ENCODE peak calls at places on chromosomes 13 and 19, in five cellular contexts. V, H, Z, T and D are unnamed samples.
A peak's percentile ranks its signal among the peaks of the same experiment; 100 is the strongest.

GRCh38 chr13:49218493-49219051 is 1.6 kb upstream of the MLNR start:
- DNase-seq in V (no peak), H (no peak), Z (no peak), T (no peak), D (no peak)

GRCh38 chr13:30757026-30757425 is 21.7 kb downstream of the ALOX5AP start:
- DNase-seq in V (no peak), H (no peak), Z (no peak), T (peak; percentile 46), D (no peak)

GRCh38 chr13:46598820-46599180 is 45.8 kb downstream of the LRCH1 start:
- DNase-seq in V (no peak), H (no peak), Z (no peak), T (no peak), D (no peak)

GRCh38 chr13:95355491-95355890 is 54.2 kb upstream of the ABCC4 start:
- DNase-seq in V (no peak), H (no peak), Z (no peak), T (no peak), D (no peak)

GRCh38 chr13:48505597-48506091 is 27.2 kb downstream of the RCBTB2 start:
- DNase-seq in V (no peak), H (peak; percentile 93), Z (no peak), T (no peak), D (no peak)

GRCh38 chr19:6887326-6887725 is at the start of gene ADGRE1:
- DNase-seq in V (no peak), H (no peak), Z (no peak), T (no peak), D (no peak)

GRCh38 chr19:756232-756631 is 5.3 kb downstream of the MISP start:
- DNase-seq in V (peak; percentile 54), H (no peak), Z (peak; percentile 82), T (peak; percentile 67), D (peak; percentile 72)

GRCh38 chr19:35351441-35352176 is 3.9 kb downstream of the FFAR1 start:
- DNase-seq in V (no peak), H (no peak), Z (no peak), T (no peak), D (no peak)

GRCh38 chr19:23822735-23823134 is 64.0 kb upstream of the ZNF681 start:
- DNase-seq in V (no peak), H (no peak), Z (no peak), T (no peak), D (no peak)

GRCh38 chr13:83798731-83799130 is 83.5 kb downstream of the SLITRK1 start:
- DNase-seq in V (no peak), H (no peak), Z (no peak), T (no peak), D (no peak)

GRCh38 chr13:51475727-51476521 is 23.1 kb upstream of the INTS6 start:
- DNase-seq in V (no peak), H (no peak), Z (no peak), T (no peak), D (no peak)

GRCh38 chr13:51524846-51525566 is 59.3 kb upstream of the WDFY2 start:
- DNase-seq in V (no peak), H (no peak), Z (no peak), T (no peak), D (no peak)

GRCh38 chr19:1254530-1255185 is 6.3 kb downstream of the MIDN start:
- DNase-seq in V (no peak), H (no peak), Z (no peak), T (no peak), D (no peak)

GRCh38 chr13:59901191-59901590 is 262.5 kb downstream of the DIAPH3 start:
- DNase-seq in V (no peak), H (no peak), Z (no peak), T (no peak), D (no peak)

GRCh38 chr13:40673061-40673397 is 6.6 kb upstream of the FOXO1 start:
- DNase-seq in V (no peak), H (no peak), Z (no peak), T (no peak), D (no peak)

GRCh38 chr19:2661615-2662014 is 40.9 kb downstream of the GNG7 start:
- DNase-seq in V (no peak), H (no peak), Z (no peak), T (no peak), D (no peak)

GRCh38 chr19:21498651-21499050 is 6.8 kb upstream of the ZNF429 start:
- DNase-seq in V (no peak), H (no peak), Z (no peak), T (no peak), D (no peak)

GRCh38 chr19:492091-492531 is 4.2 kb upstream of the MADCAM1 start:
- DNase-seq in V (no peak), H (no peak), Z (no peak), T (peak; percentile 69), D (peak; percentile 71)

GRCh38 chr13:32538234-32538620 is 368 bp downstream of the N4BP2L2 start:
- DNase-seq in V (peak; percentile 8), H (no peak), Z (peak; percentile 76), T (peak; percentile 45), D (no peak)

GRCh38 chr13:59823495-59823894 is 340.2 kb downstream of the DIAPH3 start:
- DNase-seq in V (no peak), H (no peak), Z (no peak), T (no peak), D (no peak)

GRCh38 chr13:30963794-30964193 is 31.3 kb downstream of the TEX26 start:
- DNase-seq in V (no peak), H (no peak), Z (no peak), T (no peak), D (no peak)

GRCh38 chr13:59345316-59345715 is 818.4 kb downstream of the DIAPH3 start:
- DNase-seq in V (no peak), H (no peak), Z (no peak), T (no peak), D (no peak)

GRCh38 chr13:110366733-110367132 is 59.6 kb downstream of the COL4A2 start:
- DNase-seq in V (no peak), H (no peak), Z (no peak), T (no peak), D (no peak)

GRCh38 chr19:10230155-10230903 is 802 bp downstream of the S1PR2 start:
- DNase-seq in V (no peak), H (no peak), Z (no peak), T (peak; percentile 83), D (peak; percentile 71)

GRCh38 chr13:66543780-66544179 is 686.4 kb downstream of the PCDH9 start:
- DNase-seq in V (no peak), H (no peak), Z (no peak), T (no peak), D (no peak)

GRCh38 chr13:66547685-66548084 is 682.5 kb downstream of the PCDH9 start:
- DNase-seq in V (no peak), H (no peak), Z (no peak), T (no peak), D (no peak)

GRCh38 chr13:66546534-66547379 is 683.4 kb downstream of the PCDH9 start:
- DNase-seq in V (no peak), H (no peak), Z (no peak), T (no peak), D (no peak)
- TF ChIP-seq EP300 in V (no peak), H (no peak), Z (no peak), T (no peak), D (no peak)

DNA sequence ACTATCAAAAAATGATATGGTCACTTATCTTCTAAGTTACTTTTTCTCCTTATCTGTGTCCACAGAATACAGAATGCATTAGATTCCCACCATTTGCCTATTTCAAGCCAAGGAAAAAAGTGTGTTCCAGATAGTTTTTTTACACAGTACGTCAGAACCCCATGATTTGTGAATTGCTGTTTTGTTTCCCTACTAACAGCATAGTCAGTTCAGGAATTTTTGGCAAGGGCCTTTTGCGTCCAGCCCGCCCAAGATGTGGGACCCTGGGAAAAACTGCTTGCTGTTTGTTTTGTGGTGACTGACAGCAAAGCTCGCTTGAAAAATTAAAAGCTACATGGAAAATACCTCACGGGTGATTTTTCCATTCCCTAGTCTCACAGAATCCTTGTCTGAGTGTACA is 20.4 kb upstream of the FAM216B start:
- DNase-seq in V (no peak), H (no peak), Z (no peak), T (no peak), D (no peak)
- TF ChIP-seq SMC3 in V (no peak), H (no peak), Z (no peak), T (no peak), D (no peak)

GRCh38 chr13:113620036-113620435 is 35.5 kb downstream of the TFDP1 start:
- DNase-seq in V (no peak), H (no peak), Z (no peak), T (peak; percentile 85), D (no peak)

GRCh38 chr13:113618455-113618854 is 33.9 kb downstream of the TFDP1 start:
- DNase-seq in V (no peak), H (no peak), Z (no peak), T (no peak), D (no peak)

GRCh38 chr13:113613789-113614379 is 29.3 kb downstream of the TFDP1 start:
- DNase-seq in V (no peak), H (no peak), Z (no peak), T (no peak), D (no peak)

GRCh38 chr13:113616281-113616906 is 31.8 kb downstream of the TFDP1 start:
- DNase-seq in V (no peak), H (no peak), Z (no peak), T (no peak), D (no peak)

DNA sequence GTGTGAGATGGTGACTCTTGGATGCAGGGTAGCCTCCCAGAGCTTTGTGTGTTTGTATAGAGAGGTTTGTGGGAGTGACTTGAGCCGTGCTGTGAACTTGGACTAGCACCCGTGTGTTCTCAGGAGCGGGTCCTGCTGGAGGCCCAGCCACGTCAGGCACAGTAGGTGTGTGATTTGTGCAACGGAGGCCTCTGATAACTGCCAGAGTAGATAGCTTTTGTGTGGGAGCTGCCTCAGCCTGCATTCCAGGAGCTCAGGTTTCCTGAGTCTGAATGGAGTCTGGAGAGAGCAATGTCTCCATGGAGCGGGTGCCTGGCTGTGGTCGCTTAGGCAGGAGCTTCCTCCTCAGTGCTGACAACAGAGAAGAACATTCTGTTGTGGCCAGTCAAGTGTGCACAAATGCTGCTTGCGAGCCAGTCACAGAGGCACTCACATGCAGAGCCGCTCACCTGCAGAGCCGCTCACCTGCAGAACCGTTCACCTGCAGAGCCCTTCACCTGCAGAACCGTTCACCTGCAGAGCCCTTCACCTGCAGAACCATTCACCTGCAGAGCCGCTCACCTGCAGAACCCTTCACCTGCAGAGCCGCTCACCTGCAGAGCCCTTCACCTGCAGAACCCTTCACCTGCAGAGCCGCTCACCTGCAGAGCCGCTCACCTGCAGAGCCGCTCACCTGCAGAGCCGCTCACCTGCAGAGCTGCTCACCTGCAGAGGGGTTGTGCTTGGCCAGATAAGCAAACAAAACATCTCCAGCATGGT is 32.6 kb downstream of the TFDP1 start:
- DNase-seq in V (no peak), H (no peak), Z (no peak), T (no peak), D (no peak)
- TF ChIP-seq EP300 in V (no peak), H (no peak), Z (no peak), T (no peak), D (no peak)

DNA sequence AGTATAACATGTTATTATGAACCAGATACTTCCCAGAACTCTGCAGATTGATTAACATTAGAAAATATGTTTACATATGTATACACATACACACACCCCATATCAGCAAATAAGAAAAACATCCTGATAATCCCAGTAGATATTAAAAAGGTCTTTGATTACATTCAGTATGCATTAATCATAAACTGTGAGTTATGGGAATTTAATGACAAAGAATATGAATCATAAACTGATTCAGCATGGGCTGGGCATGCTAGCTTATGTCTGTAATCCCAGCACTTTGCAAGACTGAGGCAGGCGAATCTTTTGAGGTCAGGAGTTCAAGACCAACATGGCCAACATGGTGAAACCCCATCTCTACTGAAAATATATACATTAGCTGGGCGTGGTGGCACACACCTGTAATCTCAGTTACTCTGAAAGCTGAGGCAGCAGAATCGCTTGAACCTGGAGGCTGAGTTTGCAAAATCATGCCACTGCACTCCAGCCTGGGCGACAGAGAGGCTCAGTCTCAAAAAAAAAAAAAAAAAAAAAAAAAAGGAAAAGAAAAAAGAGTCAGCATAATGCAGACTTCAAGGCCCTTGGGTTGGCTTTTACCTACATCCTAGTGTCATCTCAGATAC is 581.9 kb upstream of the PRR20A start:
- DNase-seq in V (no peak), H (no peak), Z (no peak), T (no peak), D (no peak)
- TF ChIP-seq SMC3 in V (no peak), H (no peak), Z (no peak), T (no peak), D (no peak)